ENCODE peak calls at places on chromosomes 5 and 9, in seven cellular contexts. O is left lung; I is ovary; M is H9; K is stomach; J is activated CD8-positive, alpha-beta T cell treated with anti-CD3 and anti-CD28 coated beads for 36 hours; Y is GM06990. G is an unnamed sample.

GRCh38 chr9:137757613-137758029 is 120.0 kb upstream of the CACNA1B start:
- DNase-seq in O (no peak), J (peak; percentile 71), Y (peak; percentile 81), M (no peak), I (no peak), K (no peak), G (no peak)

GRCh38 chr9:107480386-107480789 is 9.2 kb downstream of the KLF4 start:
- DNase-seq in K (no peak), I (peak; percentile 24), O (peak; percentile 46), J (no peak), Y (no peak), M (no peak), G (no peak)

GRCh38 chr5:118987988-118988945 is at the start of gene DTWD2:
- DNase-seq in O (peak; percentile 93), I (peak; percentile 88), M (peak; percentile 97), J (peak; percentile 94), K (peak; percentile 96), Y (peak; percentile 98), G (peak; percentile 92)

GRCh38 chr5:113047733-113048652 is 71.4 kb downstream of the DCP2 start:
- DNase-seq in K (no peak), J (no peak), M (no peak), I (no peak), Y (no peak), O (peak; percentile 70), G (no peak)

GRCh38 chr9:38263534-38263933 is 129.0 kb upstream of the ALDH1B1 start:
- DNase-seq in J (no peak), M (no peak), I (no peak), Y (no peak), K (no peak), O (no peak), G (no peak)

GRCh38 chr9:107176701-107177100 is 106.4 kb upstream of the RAD23B start:
- DNase-seq in J (no peak), K (no peak), I (no peak), Y (no peak), O (no peak), M (no peak), G (no peak)

GRCh38 chr5:113478691-113479090 is 9.6 kb downstream of the MCC start:
- DNase-seq in J (no peak), I (no peak), M (no peak), K (no peak), O (no peak), Y (no peak), G (no peak)

GRCh38 chr9:5146241-5146640 is 39.2 kb downstream of the INSL6 start:
- DNase-seq in K (no peak), M (no peak), O (no peak), J (no peak), Y (no peak), I (no peak), G (no peak)

GRCh38 chr5:72465601-72466563 is 41.3 kb downstream of the ZNF366 start:
- DNase-seq in K (no peak), M (no peak), Y (peak; percentile 76), O (no peak), J (peak; percentile 3), I (no peak), G (no peak)

GRCh38 chr9:107557236-107557990 is 67.8 kb upstream of the KLF4 start:
- DNase-seq in K (no peak), Y (no peak), O (no peak), I (no peak), J (no peak), M (no peak), G (no peak)

GRCh38 chr9:115680226-115680625 is 473.4 kb upstream of the PAPPA start:
- DNase-seq in I (no peak), Y (no peak), K (no peak), J (no peak), M (no peak), O (no peak), G (no peak)

GRCh38 chr5:22615964-22616363 is 237.2 kb downstream of the CDH12 start:
- DNase-seq in I (no peak), J (no peak), M (no peak), Y (no peak), O (no peak), K (no peak), G (no peak)

GRCh38 chr9:71895122-71895521 is 15.9 kb downstream of the ABHD17B start:
- DNase-seq in O (no peak), I (no peak), K (no peak), M (no peak), Y (no peak), J (no peak), G (no peak)

GRCh38 chr5:131393498-131393968 is 129.7 kb downstream of the CDC42SE2 start:
- DNase-seq in Y (no peak), O (no peak), I (no peak), M (no peak), K (no peak), J (no peak), G (no peak)

GRCh38 chr5:759111-759741 is 25.3 kb downstream of the ZDHHC11B start:
- DNase-seq in M (peak; percentile 46), I (peak; percentile 9), K (peak; percentile 90), O (peak; percentile 87), Y (no peak), J (peak; percentile 49), G (no peak)

GRCh38 chr9:113580041-113580953 is 116.8 kb downstream of the RGS3 start:
- DNase-seq in M (no peak), J (peak; percentile 86), Y (no peak), I (no peak), O (peak; percentile 95), K (peak; percentile 93), G (no peak)

GRCh38 chr9:12723409-12724028 is 30.3 kb downstream of the TYRP1 start:
- DNase-seq in Y (no peak), M (no peak), K (no peak), O (no peak), I (no peak), J (no peak), G (no peak)

GRCh38 chr9:85569988-85570387 is 171.8 kb downstream of the AGTPBP1 start:
- DNase-seq in K (no peak), I (no peak), Y (no peak), O (no peak), M (no peak), J (no peak), G (no peak)

GRCh38 chr5:14806452-14806851 is 65.1 kb downstream of the ANKH start:
- DNase-seq in O (peak; percentile 40), M (no peak), K (no peak), Y (no peak), J (no peak), I (no peak), G (no peak)

GRCh38 chr9:34185778-34186551 is 7.1 kb downstream of the UBAP1 start:
- DNase-seq in K (peak; percentile 57), I (peak; percentile 43), O (no peak), J (peak; percentile 42), Y (peak; percentile 17), M (no peak), G (no peak)

GRCh38 chr5:132905938-132906337 is 32.5 kb downstream of the LEAP2 start:
- DNase-seq in K (no peak), M (no peak), I (no peak), J (no peak), O (no peak), Y (no peak), G (no peak)

GRCh38 chr5:79859588-79859987 is 131.5 kb downstream of the MTX3 start:
- DNase-seq in J (no peak), K (no peak), I (no peak), Y (no peak), O (no peak), M (no peak), G (no peak)

GRCh38 chr5:105956456-105957177 is 1714.1 kb downstream of the EFNA5 start:
- DNase-seq in J (no peak), I (no peak), M (no peak), O (no peak), Y (no peak), K (no peak), G (no peak)

GRCh38 chr9:25003686-25004085 is 458.0 kb upstream of the IZUMO3 start:
- DNase-seq in J (peak; percentile 1), O (no peak), M (peak; percentile 86), I (no peak), K (no peak), Y (no peak), G (no peak)

GRCh38 chr5:142769793-142770649 is at the start of gene ARHGAP26:
- DNase-seq in Y (peak; percentile 93), M (peak; percentile 98), I (peak; percentile 94), O (peak; percentile 98), K (peak; percentile 98), J (peak; percentile 96), G (peak; percentile 93)
- TF ChIP-seq CTCF in Y (peak; percentile 41), M (peak; percentile 30), I (peak; percentile 35), O (no peak), K (no peak), J (no peak), G (no peak)

DNA sequence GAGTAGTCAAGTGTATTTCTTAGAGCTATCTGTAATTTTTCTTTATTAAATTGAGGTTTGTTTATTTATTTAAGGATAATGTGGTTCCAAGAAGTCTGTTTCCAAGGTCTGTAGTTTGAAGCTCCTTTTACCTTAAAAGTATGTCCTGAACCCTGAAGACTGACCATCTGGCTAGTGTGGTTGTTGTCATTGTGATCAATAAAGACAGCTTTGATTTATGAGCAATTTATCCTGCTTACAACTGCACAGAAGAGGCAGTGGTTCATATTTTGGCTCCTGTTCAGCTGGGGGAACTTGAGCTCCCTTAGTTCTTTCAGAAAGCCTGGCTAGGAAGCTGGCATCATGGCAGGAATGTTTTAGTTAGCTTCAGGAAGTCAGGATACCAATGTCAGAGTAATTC is 118.8 kb downstream of the ZSWIM6 start:
- DNase-seq in K (no peak), J (no peak), Y (no peak), M (no peak), I (no peak), O (no peak), G (no peak)
- TF ChIP-seq CTCF in K (no peak), J (no peak), Y (no peak), M (no peak), I (no peak), O (no peak), G (no peak)

GRCh38 chr9:28774433-28775029 is 1201.2 kb upstream of the C9orf72 start:
- DNase-seq in J (no peak), O (no peak), Y (no peak), I (no peak), K (no peak), M (no peak), G (no peak)
- TF ChIP-seq CTCF in J (peak; percentile 61), O (peak; percentile 60), Y (peak; percentile 42), I (no peak), K (no peak), M (peak; percentile 82), G (peak; percentile 64)

DNA sequence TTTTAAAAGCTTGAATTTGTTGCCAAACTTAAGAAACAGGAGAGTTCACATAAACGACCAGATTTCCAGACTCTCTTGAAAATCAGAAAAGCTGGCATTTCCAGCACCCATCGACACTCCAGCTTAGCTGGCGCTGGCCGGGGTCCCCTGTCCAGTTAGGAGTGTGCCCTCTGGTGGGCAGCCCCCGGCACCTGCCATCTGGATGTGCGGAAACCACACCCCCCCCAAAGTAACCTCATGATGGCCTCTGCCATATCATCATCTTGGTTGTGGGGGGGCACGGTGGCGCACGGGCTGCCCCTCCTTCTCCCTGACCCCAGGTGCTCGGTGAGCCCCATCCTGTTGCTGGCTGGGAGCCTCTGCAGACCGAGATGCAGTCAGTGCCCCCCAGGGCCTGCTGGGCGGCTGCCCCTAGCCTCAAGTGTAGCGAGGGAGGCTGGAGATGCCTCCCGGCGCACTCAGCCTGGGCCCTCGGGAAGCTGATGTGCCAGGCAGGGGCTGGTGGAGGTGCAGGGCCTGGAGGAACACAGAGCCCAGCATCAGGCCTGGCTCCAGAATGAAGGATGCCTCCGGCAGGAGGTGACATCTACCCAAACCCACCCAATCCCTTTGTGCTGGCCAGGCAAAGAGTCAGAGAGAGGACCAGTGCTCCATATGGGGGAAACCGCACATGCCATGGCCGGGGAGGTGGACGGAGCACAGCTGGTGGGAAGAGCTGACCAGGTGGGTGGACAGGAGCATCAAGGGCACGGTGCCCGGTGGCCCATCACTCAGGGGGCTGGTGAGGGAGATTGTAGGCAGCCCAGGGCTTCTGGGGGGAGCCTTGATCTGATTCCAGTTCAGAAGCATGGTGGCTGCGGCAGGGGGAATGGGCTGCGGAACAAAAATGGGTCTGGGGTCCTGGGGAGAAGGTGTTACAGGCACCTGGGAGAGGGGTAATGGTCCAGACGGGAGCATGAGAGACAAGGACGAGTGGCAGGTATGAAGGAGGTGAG is 70.6 kb downstream of the ADAMTS2 start:
- DNase-seq in M (no peak), Y (no peak), J (no peak), K (no peak), I (no peak), O (peak; percentile 31), G (no peak)
- TF ChIP-seq CTCF in M (peak; percentile 53), Y (no peak), J (no peak), K (no peak), I (no peak), O (no peak), G (no peak)

G was measured in natural killer cell.